ENCODE peak calls at places on chromosomes 7 and 10, in four cellular contexts. G, T, V and A are unnamed samples.

GRCh38 chr10:306654-307185 is 171.5 kb downstream of the ZMYND11 start:
- DNase-seq in G (no peak), T (no peak), V (no peak), A (no peak)

GRCh38 chr10:50420166-50420565 is 168.8 kb upstream of the ASAH2 start:
- DNase-seq in G (no peak), T (no peak), V (no peak), A (no peak)

GRCh38 chr7:87058739-87059524 is 522 bp downstream of the ELAPOR2 start:
- DNase-seq in G (peak), T (no peak), V (peak), A (peak)

GRCh38 chr10:61750943-61751471 is 88.3 kb downstream of the CABCOCO1 start:
- DNase-seq in G (peak), T (peak), V (peak), A (peak)

GRCh38 chr7:139094596-139094995 is 14.9 kb downstream of the ZC3HAV1 start:
- DNase-seq in G (no peak), T (no peak), V (no peak), A (no peak)

GRCh38 chr7:133859191-133859590 is 267.9 kb upstream of the LRGUK start:
- DNase-seq in G (no peak), T (no peak), V (no peak), A (no peak)

GRCh38 chr10:113268186-113268585 is 284.7 kb upstream of the HABP2 start:
- DNase-seq in G (no peak), T (no peak), V (no peak), A (no peak)

GRCh38 chr7:158926348-158926747 is 70.0 kb downstream of the DYNC2I1 start:
- DNase-seq in G (no peak), T (no peak), V (no peak), A (no peak)

GRCh38 chr7:64854969-64855368 is 48.1 kb upstream of the ZNF273 start:
- DNase-seq in G (no peak), T (no peak), V (no peak), A (no peak)

GRCh38 chr7:41189866-41190265 is 513.0 kb downstream of the INHBA start:
- DNase-seq in G (no peak), T (peak), V (no peak), A (peak)

GRCh38 chr7:41193738-41194287 is 509.1 kb downstream of the INHBA start:
- DNase-seq in G (no peak), T (no peak), V (no peak), A (no peak)

GRCh38 chr7:41187322-41187721 is 515.6 kb downstream of the INHBA start:
- DNase-seq in G (no peak), T (no peak), V (no peak), A (no peak)

GRCh38 chr7:41188163-41189130 is 514.4 kb downstream of the INHBA start:
- DNase-seq in G (no peak), T (peak), V (no peak), A (no peak)

DNA sequence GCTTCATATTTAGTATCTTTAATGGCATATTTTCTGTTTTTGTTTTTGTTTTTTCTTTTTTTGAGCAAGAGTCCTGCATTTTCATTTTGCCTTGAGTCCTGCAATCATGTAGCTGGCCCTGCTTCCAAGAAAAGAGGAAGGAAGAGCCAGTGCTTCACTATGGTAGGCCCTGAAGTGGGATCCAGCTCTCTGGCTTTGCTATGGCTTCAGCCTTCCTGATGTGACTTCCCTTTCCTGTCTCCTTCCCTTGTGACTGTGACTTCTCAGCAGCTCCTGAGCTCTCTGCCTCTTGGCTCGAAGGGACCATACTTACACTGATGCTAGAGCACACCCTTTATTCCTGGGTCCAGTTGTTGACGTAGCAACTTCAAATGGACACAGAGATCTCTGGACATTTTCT is 512.3 kb downstream of the INHBA start:
- DNase-seq in G (no peak), T (no peak), V (no peak), A (no peak)
- H3K27ac ChIP-seq in G (no peak), T (no peak), V (no peak), A (no peak)

DNA sequence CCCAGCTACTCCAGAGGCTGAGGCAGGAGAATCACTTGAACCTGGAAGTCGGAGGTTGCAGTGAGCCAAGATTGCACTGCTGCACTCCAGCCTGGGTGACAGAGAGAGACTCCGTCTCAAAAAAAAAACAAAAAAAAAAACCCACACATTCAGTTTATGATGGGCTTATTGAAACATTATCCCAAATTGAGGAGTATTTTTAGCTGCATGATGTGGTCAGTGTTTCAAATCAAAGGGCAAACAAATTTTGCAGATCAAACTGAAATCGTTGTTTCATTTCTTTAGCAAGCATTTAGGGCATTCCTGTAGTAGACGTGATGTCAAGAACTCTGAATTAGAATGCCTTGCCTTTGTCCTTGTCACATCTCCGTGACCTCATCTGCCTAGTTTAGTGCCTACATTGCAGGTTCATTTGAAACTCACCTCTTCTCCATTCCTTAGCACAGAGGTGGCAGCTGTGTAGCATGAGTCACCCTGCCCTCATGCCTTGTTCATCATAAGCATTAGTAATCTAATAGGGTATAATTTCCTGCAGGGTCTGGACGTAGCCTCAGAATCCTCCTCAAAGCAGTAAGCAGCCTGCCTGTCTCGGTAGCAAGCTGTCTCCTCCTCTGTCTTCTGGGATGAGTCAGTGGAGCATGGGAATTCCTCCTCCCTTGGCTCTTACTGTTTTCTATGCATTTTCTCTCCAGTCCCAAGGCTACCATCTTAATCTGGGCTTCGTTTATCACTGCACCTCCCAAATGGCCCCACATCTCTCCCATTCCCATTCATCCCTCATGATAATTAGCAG is 73.8 kb downstream of the CUL1 start:
- DNase-seq in G (peak), T (peak), V (no peak), A (peak)
- H3K27ac ChIP-seq in G (no peak), T (peak), V (no peak), A (no peak)

DNA sequence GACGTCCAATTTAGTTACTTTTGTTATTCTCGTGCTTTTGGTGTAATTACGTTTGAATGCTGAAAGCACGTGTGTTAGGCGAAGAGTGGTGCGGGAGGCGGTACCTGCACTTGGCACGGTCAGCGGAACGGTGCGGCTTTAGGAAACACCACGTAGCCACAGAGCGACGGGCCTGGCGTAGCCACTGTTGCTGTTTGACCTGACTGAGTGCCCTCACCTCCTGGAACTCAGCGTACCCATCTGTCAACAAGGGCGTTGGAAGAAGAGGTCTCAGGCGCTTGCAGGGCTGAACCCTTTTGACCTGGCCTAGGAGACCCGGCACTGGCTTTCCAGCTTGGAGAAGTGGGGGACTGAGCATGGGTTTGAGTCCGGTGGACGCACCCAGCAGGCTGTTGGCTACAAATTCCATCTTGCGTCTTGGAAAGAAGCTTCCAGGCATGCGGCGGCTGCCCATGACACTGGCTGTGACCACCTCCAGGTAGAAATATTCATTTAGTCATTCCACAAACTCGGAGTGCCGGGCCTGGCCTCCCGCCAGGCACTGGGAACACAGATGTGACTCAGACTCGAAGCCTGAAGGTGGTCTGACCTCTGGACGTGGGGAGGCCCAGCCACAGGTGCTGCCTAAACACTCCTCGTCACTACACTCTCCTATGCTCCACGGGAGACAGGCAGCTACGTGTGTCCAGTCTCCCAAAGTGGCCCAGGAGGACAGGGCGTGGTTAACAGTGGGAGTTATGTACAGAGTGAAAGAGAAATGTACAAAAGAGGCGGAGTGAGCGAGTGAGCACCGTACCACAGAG is 22.2 kb downstream of the FAM20C start:
- DNase-seq in G (no peak), T (no peak), V (no peak), A (peak)
- H3K27ac ChIP-seq in G (no peak), T (peak), V (no peak), A (peak)

GRCh38 chr7:26153823-26154783 is 2.1 kb downstream of the NFE2L3 start:
- DNase-seq in G (no peak), T (no peak), V (peak), A (no peak)
- H3K27ac ChIP-seq in G (no peak), T (peak), V (peak), A (no peak)

GRCh38 chr10:3827266-3827665 is 42.3 kb upstream of the KLF6 start:
- DNase-seq in G (no peak), T (no peak), V (no peak), A (no peak)

GRCh38 chr10:3830946-3831345 is 45.9 kb upstream of the KLF6 start:
- DNase-seq in G (no peak), T (no peak), V (no peak), A (no peak)

GRCh38 chr10:3827768-3828403 is 42.9 kb upstream of the KLF6 start:
- DNase-seq in G (no peak), T (no peak), V (no peak), A (no peak)

GRCh38 chr10:3829193-3830050 is 44.4 kb upstream of the KLF6 start:
- DNase-seq in G (no peak), T (no peak), V (no peak), A (no peak)

DNA sequence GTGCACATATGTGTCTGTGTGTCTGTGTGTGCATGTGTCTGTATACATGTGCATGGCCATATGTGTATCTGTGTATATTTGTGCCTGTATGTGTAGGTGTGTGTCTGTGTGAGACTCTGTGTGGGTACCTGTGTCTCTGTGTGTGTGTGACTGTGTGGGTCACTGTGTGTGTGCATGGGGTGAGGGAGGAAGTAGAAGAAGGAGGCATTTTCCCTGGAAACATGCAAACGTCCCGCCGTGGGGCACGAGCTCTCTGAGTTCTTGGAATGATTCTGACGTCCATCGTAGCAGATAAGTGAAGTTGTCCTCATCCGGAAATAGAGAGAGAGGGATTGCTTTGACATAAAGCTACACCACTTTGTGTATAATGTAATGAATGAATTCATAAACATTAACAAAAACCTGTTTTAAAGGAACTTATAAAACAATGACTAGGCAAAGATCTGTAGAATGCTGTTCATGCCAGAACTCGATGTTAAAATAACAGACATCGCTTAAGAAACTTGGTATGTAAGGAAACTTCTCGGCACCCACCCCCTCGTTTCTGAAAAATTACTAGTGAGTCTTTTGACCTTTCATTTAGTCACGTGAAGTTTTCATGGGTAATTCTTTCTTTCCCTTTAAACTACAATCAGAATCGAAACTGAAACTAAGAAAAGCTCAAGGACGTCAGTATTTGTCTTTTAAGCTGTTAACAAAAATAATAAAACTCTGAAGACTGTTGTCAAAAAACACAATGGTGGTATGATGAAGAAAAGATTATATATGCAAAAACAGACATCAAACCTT is 43.6 kb upstream of the KLF6 start:
- DNase-seq in G (no peak), T (peak), V (no peak), A (peak)
- H3K27ac ChIP-seq in G (peak), T (peak), V (peak), A (peak)

GRCh38 chr10:132429281-132430230 is 32.6 kb downstream of the PWWP2B start:
- DNase-seq in G (no peak), T (no peak), V (peak), A (no peak)
- H3K27ac ChIP-seq in G (no peak), T (no peak), V (no peak), A (no peak)

GRCh38 chr7:49187543-49188268 is 263.4 kb downstream of the CDC14C start:
- DNase-seq in G (no peak), T (no peak), V (no peak), A (no peak)
- H3K27ac ChIP-seq in G (no peak), T (no peak), V (no peak), A (no peak)